ENCODE peak calls at places on chromosomes 11 and 22, in four cellular contexts. One of them, this sample, is unnamed.

GRCh38 chr11:110679323-110679980 is 32.8 kb downstream of the ARHGAP20 start:
- DNase-seq in AG08396: peak; percentile 4
- DNase-seq in pancreas: no peak
- DNase-seq in ACHN: no peak
- DNase-seq in this sample: no peak

GRCh38 chr11:1888811-1889526 is 2.7 kb downstream of the PRR33 start:
- DNase-seq in AG08396: no peak
- DNase-seq in pancreas: peak; percentile 56
- DNase-seq in ACHN: no peak
- DNase-seq in this sample: no peak

GRCh38 chr11:94128171-94128745 is 383 bp upstream of the PANX1 start:
- DNase-seq in AG08396: peak; percentile 30
- DNase-seq in pancreas: peak; percentile 67
- DNase-seq in ACHN: no peak
- DNase-seq in this sample: no peak

GRCh38 chr11:128294685-128295079 is 292.7 kb downstream of the ETS1 start:
- DNase-seq in AG08396: no peak
- DNase-seq in pancreas: no peak
- DNase-seq in ACHN: no peak
- DNase-seq in this sample: no peak

GRCh38 chr11:14471127-14471526 is 28.5 kb downstream of the COPB1 start:
- DNase-seq in AG08396: no peak
- DNase-seq in pancreas: no peak
- DNase-seq in ACHN: no peak
- DNase-seq in this sample: no peak

GRCh38 chr11:94658386-94658785 is 91.2 kb downstream of the PIWIL4 start:
- DNase-seq in AG08396: no peak
- DNase-seq in pancreas: no peak
- DNase-seq in ACHN: no peak
- DNase-seq in this sample: no peak

GRCh38 chr11:14290422-14290821 is 68.6 kb downstream of the RRAS2 start:
- DNase-seq in AG08396: no peak
- DNase-seq in pancreas: no peak
- DNase-seq in ACHN: no peak
- DNase-seq in this sample: no peak

GRCh38 chr11:44618561-44619425 is 53.3 kb downstream of the CD82 start:
- DNase-seq in AG08396: no peak
- DNase-seq in pancreas: peak; percentile 51
- DNase-seq in ACHN: no peak
- DNase-seq in this sample: no peak

GRCh38 chr11:9550209-9550628 is 23.3 kb upstream of the WEE1 start:
- DNase-seq in AG08396: no peak
- DNase-seq in pancreas: no peak
- DNase-seq in ACHN: no peak
- DNase-seq in this sample: no peak

GRCh38 chr11:75140269-75141138 is 10.4 kb upstream of the SLCO2B1 start:
- DNase-seq in AG08396: peak; percentile 74
- DNase-seq in pancreas: peak; percentile 94
- DNase-seq in ACHN: peak; percentile 22
- DNase-seq in this sample: peak; percentile 72

GRCh38 chr11:45457649-45458048 is 171.5 kb upstream of the SYT13 start:
- DNase-seq in AG08396: peak; percentile 41
- DNase-seq in pancreas: no peak
- DNase-seq in ACHN: no peak
- DNase-seq in this sample: no peak

GRCh38 chr22:39454385-39454871 is 2.4 kb upstream of the MGAT3 start:
- DNase-seq in AG08396: no peak
- DNase-seq in pancreas: no peak
- DNase-seq in ACHN: no peak
- DNase-seq in this sample: no peak

GRCh38 chr11:12914401-12914912 is 94.7 kb upstream of the RASSF10 start:
- DNase-seq in AG08396: peak; percentile 74
- DNase-seq in pancreas: peak; percentile 87
- DNase-seq in ACHN: peak; percentile 29
- DNase-seq in this sample: peak; percentile 82

GRCh38 chr22:21587803-21588611 is 20.5 kb downstream of the UBE2L3 start:
- DNase-seq in AG08396: peak; percentile 57
- DNase-seq in pancreas: no peak
- DNase-seq in ACHN: no peak
- DNase-seq in this sample: no peak

GRCh38 chr11:94938399-94939055 is 34.8 kb downstream of the CWC15 start:
- DNase-seq in AG08396: peak; percentile 63
- DNase-seq in pancreas: no peak
- DNase-seq in ACHN: no peak
- DNase-seq in this sample: no peak

GRCh38 chr11:9600651-9601040 is 27.2 kb downstream of the WEE1 start:
- DNase-seq in AG08396: no peak
- DNase-seq in pancreas: no peak
- DNase-seq in ACHN: no peak
- DNase-seq in this sample: no peak

GRCh38 chr22:31179345-31179744 is 19.4 kb downstream of the RNF185 start:
- DNase-seq in AG08396: peak; percentile 32
- DNase-seq in pancreas: no peak
- DNase-seq in ACHN: peak; percentile 74
- DNase-seq in this sample: no peak

GRCh38 chr11:11309906-11310305 is 43.1 kb downstream of the CSNK2A3 start:
- DNase-seq in AG08396: no peak
- DNase-seq in pancreas: no peak
- DNase-seq in ACHN: no peak
- DNase-seq in this sample: no peak

GRCh38 chr11:41175304-41175972 is 284.0 kb downstream of the LRRC4C start:
- DNase-seq in AG08396: no peak
- DNase-seq in pancreas: no peak
- DNase-seq in ACHN: no peak
- DNase-seq in this sample: no peak

GRCh38 chr22:50150161-50151129 is 20.1 kb upstream of the PANX2 start:
- DNase-seq in AG08396: no peak
- DNase-seq in pancreas: no peak
- DNase-seq in ACHN: peak; percentile 28
- DNase-seq in this sample: no peak

GRCh38 chr11:93193721-93194120 is 4.1 kb downstream of the SLC36A4 start:
- DNase-seq in AG08396: no peak
- DNase-seq in pancreas: no peak
- DNase-seq in ACHN: no peak
- DNase-seq in this sample: no peak

GRCh38 chr11:8658210-8658968 is 24.1 kb downstream of the TRIM66 start:
- DNase-seq in AG08396: no peak
- DNase-seq in pancreas: no peak
- DNase-seq in ACHN: no peak
- DNase-seq in this sample: peak; percentile 45

GRCh38 chr22:35887296-35887875 is 141.2 kb downstream of the RBFOX2 start:
- DNase-seq in AG08396: no peak
- DNase-seq in pancreas: no peak
- DNase-seq in ACHN: no peak
- DNase-seq in this sample: no peak

GRCh38 chr22:40263191-40263590 is 83.1 kb upstream of the ADSL start:
- DNase-seq in AG08396: no peak
- DNase-seq in pancreas: no peak
- DNase-seq in ACHN: no peak
- DNase-seq in this sample: no peak

GRCh38 chr11:61042961-61043540 is 59.2 kb upstream of the CD5 start:
- DNase-seq in AG08396: no peak
- DNase-seq in pancreas: no peak
- DNase-seq in ACHN: no peak
- DNase-seq in this sample: no peak

GRCh38 chr22:50209893-50210292 is 9.1 kb downstream of the SELENOO start:
- DNase-seq in AG08396: peak; percentile 90
- DNase-seq in pancreas: no peak
- DNase-seq in ACHN: peak; percentile 60
- DNase-seq in this sample: peak; percentile 65

GRCh38 chr22:23219787-23220484 is 39.6 kb downstream of the BCR start:
- DNase-seq in AG08396: no peak
- DNase-seq in pancreas: peak; percentile 59
- DNase-seq in ACHN: peak; percentile 59
- DNase-seq in this sample: no peak

GRCh38 chr11:121323208-121323607 is 30.6 kb downstream of the SC5D start:
- DNase-seq in AG08396: no peak
- DNase-seq in pancreas: no peak
- DNase-seq in ACHN: no peak
- DNase-seq in this sample: no peak

GRCh38 chr11:45449036-45449601 is 163.0 kb upstream of the SYT13 start:
- DNase-seq in AG08396: no peak
- DNase-seq in pancreas: no peak
- DNase-seq in ACHN: no peak
- DNase-seq in this sample: no peak

GRCh38 chr22:26170795-26171194 is 1.5 kb downstream of the SEZ6L start:
- DNase-seq in AG08396: no peak
- DNase-seq in pancreas: peak; percentile 55
- DNase-seq in ACHN: peak; percentile 19
- DNase-seq in this sample: peak; percentile 78

GRCh38 chr22:20550851-20551744 is 43.7 kb downstream of the MED15 start:
- DNase-seq in AG08396: peak; percentile 78
- DNase-seq in pancreas: no peak
- DNase-seq in ACHN: peak; percentile 14
- DNase-seq in this sample: peak; percentile 48

GRCh38 chr11:30991802-30992512 is 377.6 kb downstream of the DCDC1 start:
- DNase-seq in AG08396: no peak
- DNase-seq in pancreas: no peak
- DNase-seq in ACHN: no peak
- DNase-seq in this sample: no peak

This sample was measured in retina.